ENCODE peak calls at places on chromosomes 7 and 10, in nine cellular contexts. P is HCT116, N is fibroblast of mammary gland, H is pancreas, R is cardiac muscle cell, D is A549, E is cardiac fibroblast, M is RWPE1, L is psoas muscle. S is an unnamed sample.

GRCh38 chr10:65419629-65420028 is 1506.2 kb upstream of the LRRTM3 start:
- DNase-seq in P (no peak), N (no peak), H (no peak), R (no peak), D (peak), E (no peak), M (no peak), L (no peak), S (no peak)

GRCh38 chr10:31194986-31195385 is 124.0 kb upstream of the ZEB1 start:
- DNase-seq in P (no peak), N (no peak), H (no peak), R (no peak), D (no peak), E (no peak), M (no peak), L (no peak), S (no peak)

GRCh38 chr7:13989944-13990295 is 454 bp upstream of the ETV1 start:
- DNase-seq in P (no peak), N (no peak), H (no peak), R (no peak), D (no peak), E (no peak), M (peak), L (no peak), S (no peak)

GRCh38 chr10:118723467-118723866 is 31.3 kb downstream of the CACUL1 start:
- DNase-seq in P (no peak), N (peak), H (no peak), R (no peak), D (no peak), E (peak), M (no peak), L (no peak), S (no peak)

GRCh38 chr7:31443457-31443856 is 70.4 kb upstream of the ITPRID1 start:
- DNase-seq in P (peak), N (peak), H (no peak), R (peak), D (peak), E (peak), M (peak), L (no peak), S (no peak)

GRCh38 chr10:50623299-50624153 is at the start of gene SGMS1:
- DNase-seq in P (peak), N (peak), H (peak), R (peak), D (peak), E (peak), M (peak), L (peak), S (peak)

GRCh38 chr7:28678421-28678965 is 266.2 kb downstream of the CREB5 start:
- DNase-seq in P (no peak), N (no peak), H (no peak), R (no peak), D (no peak), E (peak), M (no peak), L (no peak), S (no peak)

GRCh38 chr10:69994262-69994661 is 58.4 kb upstream of the MACROH2A2 start:
- DNase-seq in P (peak), N (peak), H (no peak), R (no peak), D (peak), E (peak), M (peak), L (no peak), S (peak)

GRCh38 chr7:21238717-21239116 is 189.2 kb upstream of the SP4 start:
- DNase-seq in P (no peak), N (no peak), H (no peak), R (no peak), D (no peak), E (no peak), M (no peak), L (no peak), S (no peak)

GRCh38 chr7:130875265-130875741 is 141.3 kb upstream of the KLF14 start:
- DNase-seq in P (no peak), N (peak), H (peak), R (peak), D (peak), E (peak), M (peak), L (peak), S (peak)

GRCh38 chr7:147805996-147806576 is 784.5 kb upstream of the C7orf33 start:
- DNase-seq in P (no peak), N (no peak), H (no peak), R (no peak), D (no peak), E (no peak), M (no peak), L (no peak), S (no peak)
- TF ChIP-seq CTCF in P (peak), N (peak), H (no peak), R (no peak), D (no peak), E (no peak), M (no peak), L (no peak), S (peak)

DNA sequence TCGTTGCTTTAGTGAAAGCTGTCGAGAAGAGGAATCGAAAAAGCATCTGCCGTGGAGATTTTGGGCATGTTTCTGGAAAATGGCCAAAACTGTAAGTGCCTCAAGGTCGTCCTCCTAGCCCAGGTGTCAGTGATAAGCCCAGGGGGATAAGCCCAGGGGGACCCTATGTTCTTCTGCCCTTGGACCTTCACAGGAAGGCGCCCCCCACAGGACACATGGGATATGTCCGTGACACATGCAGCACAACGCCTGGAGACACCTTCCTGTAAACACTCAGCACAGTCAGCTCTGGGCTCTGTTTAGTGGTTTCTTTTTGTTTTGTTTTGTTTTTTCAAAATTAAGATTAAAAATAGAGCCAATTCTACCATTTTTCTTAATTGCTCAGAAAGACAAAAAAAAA is 272.7 kb downstream of the KLF6 start:
- DNase-seq in P (no peak), N (no peak), H (no peak), R (no peak), D (no peak), E (no peak), M (no peak), L (no peak), S (no peak)
- TF ChIP-seq CTCF in P (peak), N (peak), H (no peak), R (peak), D (no peak), E (peak), M (no peak), L (no peak), S (no peak)

GRCh38 chr10:109846832-109847231 is 76.5 kb downstream of the XPNPEP1 start:
- DNase-seq in P (no peak), N (no peak), H (no peak), R (no peak), D (no peak), E (no peak), M (no peak), L (no peak), S (no peak)
- TF ChIP-seq CTCF in P (no peak), N (no peak), H (no peak), R (no peak), D (no peak), E (no peak), M (no peak), L (no peak), S (no peak)

DNA sequence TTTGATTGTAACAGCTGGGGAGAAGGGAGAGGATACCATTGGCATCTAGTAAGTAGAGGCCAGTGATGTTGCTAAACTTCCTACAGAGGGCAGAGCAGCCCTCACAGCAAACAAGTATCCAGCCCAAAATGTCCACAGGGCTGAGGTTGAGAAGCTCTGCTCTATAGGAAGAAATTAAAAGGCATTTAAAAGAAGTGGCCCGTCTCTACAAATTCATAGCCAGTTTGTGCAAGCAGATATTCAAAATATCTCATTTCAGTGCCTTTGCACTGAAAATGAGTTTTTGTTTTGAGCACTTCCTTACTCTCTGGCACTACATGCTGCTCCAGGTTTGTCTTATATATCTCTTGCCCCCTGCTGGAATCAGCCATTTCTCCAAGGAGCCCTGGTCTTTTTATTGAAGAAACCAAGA is 330.0 kb downstream of the BBS9 start:
- DNase-seq in P (peak), N (peak), H (no peak), R (peak), D (peak), E (peak), M (peak), L (no peak), S (peak)
- TF ChIP-seq CTCF in P (peak), N (peak), H (no peak), R (peak), D (peak), E (peak), M (peak), L (peak), S (peak)

GRCh38 chr10:29841724-29842649 is 207.2 kb upstream of the SVIL start:
- DNase-seq in P (no peak), N (no peak), H (no peak), R (peak), D (peak), E (no peak), M (no peak), L (peak), S (peak)
- TF ChIP-seq CTCF in P (peak), N (no peak), H (no peak), R (no peak), D (no peak), E (no peak), M (no peak), L (no peak), S (no peak)

S was measured in endothelial cell.